ENCODE peak calls at places on chromosome 11, in eight cellular contexts. L is heart right ventricle; O is CD4-positive, alpha-beta memory T cell; S is cardiac muscle cell; W is GM23248; D is MM.1S; U is thoracic aorta; Q is neuronal stem cell. I is an unnamed sample. For H3K4me1 and H3K36me3, the result is how much of the 10 kb centered on the place peaks cover.

GRCh38 chr11:100328626-100329340 is 358.3 kb upstream of the ARHGAP42 start:
- DNase-seq in W (no peak), U (no peak), L (no peak), D (peak), Q (no peak), O (no peak), S (no peak), I (no peak)

GRCh38 chr11:115242982-115243381 is 261.2 kb downstream of the CADM1 start:
- DNase-seq in U (no peak), Q (no peak), L (no peak), S (no peak), W (no peak), D (no peak), O (no peak), I (no peak)

GRCh38 chr11:34343153-34343552 is 14.7 kb downstream of the ABTB2 start:
- DNase-seq in L (no peak), U (no peak), W (peak), D (no peak), O (no peak), Q (no peak), S (peak), I (no peak)

GRCh38 chr11:34626393-34626792 is 5.5 kb downstream of the EHF start:
- DNase-seq in Q (no peak), S (no peak), W (peak), D (no peak), U (no peak), O (no peak), L (no peak), I (no peak)

GRCh38 chr11:120599816-120600420 is 88.4 kb downstream of the GRIK4 start:
- DNase-seq in D (no peak), S (no peak), W (no peak), L (no peak), Q (no peak), O (no peak), U (no peak), I (no peak)

GRCh38 chr11:14500181-14500651 is 605 bp upstream of the COPB1 start:
- DNase-seq in D (peak), W (peak), L (peak), U (no peak), S (peak), O (peak), Q (peak), I (peak)

GRCh38 chr11:95559899-95560298 is 229.7 kb downstream of the FAM76B start:
- DNase-seq in Q (no peak), D (no peak), U (no peak), L (no peak), S (no peak), W (no peak), O (no peak), I (no peak)

GRCh38 chr11:67261942-67262681 is 4.2 kb upstream of the GRK2 start:
- DNase-seq in D (no peak), Q (no peak), S (no peak), U (no peak), W (no peak), O (no peak), L (peak), I (peak)

GRCh38 chr11:96162816-96163499 is 180.0 kb downstream of the MAML2 start:
- DNase-seq in O (no peak), D (no peak), W (peak), U (no peak), Q (no peak), L (no peak), S (peak), I (no peak)

GRCh38 chr11:12802418-12803085 is 128.3 kb downstream of the TEAD1 start:
- DNase-seq in U (no peak), O (no peak), D (no peak), Q (peak), L (peak), S (peak), W (peak), I (peak)

GRCh38 chr11:104327864-104328513 is 164.0 kb upstream of the PDGFD start:
- DNase-seq in Q (no peak), S (peak), D (no peak), L (no peak), U (no peak), W (peak), O (no peak), I (no peak)

GRCh38 chr11:31806186-31806943 is 4.8 kb downstream of the PAX6 start:
- DNase-seq in L (no peak), U (no peak), Q (no peak), W (no peak), O (no peak), S (no peak), D (no peak), I (no peak)

GRCh38 chr11:66718320-66718971 is 10.6 kb downstream of the SPTBN2 start:
- DNase-seq in U (no peak), O (no peak), S (no peak), D (no peak), Q (no peak), W (no peak), L (no peak), I (peak)

GRCh38 chr11:12275818-12276217 is 101.6 kb upstream of the PARVA start:
- DNase-seq in Q (no peak), D (no peak), W (no peak), O (no peak), S (no peak), U (no peak), L (no peak), I (no peak)

GRCh38 chr11:33722579-33723234 is 13.5 kb downstream of the CD59 start:
- DNase-seq in O (no peak), S (peak), L (no peak), U (no peak), D (no peak), Q (no peak), W (peak), I (no peak)

GRCh38 chr11:42778193-42778592 is 533.6 kb upstream of the API5 start:
- DNase-seq in L (no peak), W (no peak), Q (no peak), D (no peak), O (no peak), S (no peak), U (no peak), I (no peak)

GRCh38 chr11:66906077-66906929 is 49.4 kb downstream of the LRFN4 start:
- DNase-seq in L (no peak), Q (no peak), D (no peak), U (no peak), W (peak), S (peak), O (no peak), I (no peak)

GRCh38 chr11:9120659-9121350 is 29.4 kb upstream of the SCUBE2 start:
- DNase-seq in Q (peak), W (no peak), L (no peak), O (no peak), D (no peak), S (peak), U (no peak), I (no peak)

GRCh38 chr11:110076388-110076965 is 16.7 kb upstream of the ZC3H12C start:
- DNase-seq in S (no peak), W (peak), U (no peak), L (no peak), D (no peak), Q (no peak), O (no peak), I (peak)

GRCh38 chr11:46075168-46075567 is 46.1 kb downstream of the PHF21A start:
- DNase-seq in L (no peak), S (peak), Q (no peak), O (no peak), W (peak), U (no peak), D (no peak), I (no peak)

GRCh38 chr11:120601566-120601965 is 90.0 kb downstream of the GRIK4 start:
- DNase-seq in Q (no peak), D (no peak), U (no peak), O (no peak), L (no peak), W (peak), S (peak), I (no peak)

GRCh38 chr11:63212742-63213141 is 30.7 kb downstream of the SLC22A25 start:
- DNase-seq in S (peak), L (no peak), U (no peak), W (peak), O (peak), Q (peak), D (peak), I (no peak)

GRCh38 chr11:115606223-115607220 is 102.3 kb upstream of the CADM1 start:
- DNase-seq in W (no peak), O (no peak), D (no peak), U (no peak), S (peak), Q (no peak), L (peak), I (no peak)

GRCh38 chr11:61626580-61627380 is 45.9 kb upstream of the SYT7 start:
- DNase-seq in O (no peak), D (no peak), L (peak), S (no peak), Q (no peak), U (no peak), W (no peak), I (peak)

GRCh38 chr11:66986178-66986545 is 11.1 kb downstream of the C11orf86 start:
- DNase-seq in Q (no peak), S (no peak), U (no peak), L (no peak), D (no peak), O (no peak), W (no peak), I (no peak)

GRCh38 chr11:109695696-109696095 is 273.7 kb downstream of the C11orf87 start:
- DNase-seq in S (peak), L (no peak), U (no peak), O (no peak), D (no peak), W (peak), Q (no peak), I (no peak)

GRCh38 chr11:121240650-121241299 is 51.8 kb upstream of the SC5D start:
- DNase-seq in W (peak), L (no peak), S (peak), U (no peak), O (no peak), D (no peak), Q (no peak), I (no peak)

GRCh38 chr11:117479372-117479771 is 151.7 kb downstream of the CEP164 start:
- DNase-seq in O (no peak), U (no peak), S (no peak), D (no peak), W (no peak), L (no peak), Q (no peak), I (no peak)

GRCh38 chr11:31114437-31114836 is 255.1 kb downstream of the DCDC1 start:
- DNase-seq in L (no peak), W (no peak), S (no peak), O (no peak), D (no peak), U (no peak), Q (no peak), I (no peak)

GRCh38 chr11:105579111-105579510 is 30.8 kb upstream of the GRIA4 start:
- DNase-seq in W (no peak), O (no peak), D (no peak), U (no peak), S (no peak), L (no peak), Q (no peak), I (no peak)

GRCh38 chr11:122491486-122491885 is 164.0 kb upstream of the UBASH3B start:
- DNase-seq in U (no peak), Q (no peak), L (no peak), S (peak), D (no peak), O (no peak), W (peak), I (no peak)

GRCh38 chr11:111910637-111911562 is 670 bp downstream of the CRYAB start:
- DNase-seq in Q (no peak), O (no peak), D (no peak), S (no peak), U (no peak), W (peak), L (no peak), I (no peak)

GRCh38 chr11:70908223-70908622 is 344.2 kb downstream of the SHANK2 start:
- DNase-seq in U (no peak), O (no peak), D (no peak), Q (no peak), W (no peak), S (no peak), L (no peak), I (no peak)

GRCh38 chr11:75376175-75376574 is 23.1 kb upstream of the RPS3 start:
- DNase-seq in O (no peak), D (no peak), U (no peak), S (no peak), Q (no peak), L (no peak), W (peak), I (no peak)

GRCh38 chr11:113690619-113691569 is 15.2 kb downstream of the TMPRSS5 start:
- DNase-seq in S (peak), Q (peak), O (no peak), U (no peak), W (peak), D (no peak), L (no peak), I (peak)

GRCh38 chr11:44773351-44773965 is 46.7 kb downstream of the TSPAN18 start:
- DNase-seq in O (no peak), Q (no peak), W (no peak), S (no peak), L (no peak), U (no peak), D (no peak), I (no peak)

GRCh38 chr11:47106839-47107520 is 69.7 kb downstream of the ARFGAP2 start:
- DNase-seq in Q (no peak), O (no peak), L (no peak), D (no peak), S (no peak), W (no peak), U (no peak), I (no peak)

DNA sequence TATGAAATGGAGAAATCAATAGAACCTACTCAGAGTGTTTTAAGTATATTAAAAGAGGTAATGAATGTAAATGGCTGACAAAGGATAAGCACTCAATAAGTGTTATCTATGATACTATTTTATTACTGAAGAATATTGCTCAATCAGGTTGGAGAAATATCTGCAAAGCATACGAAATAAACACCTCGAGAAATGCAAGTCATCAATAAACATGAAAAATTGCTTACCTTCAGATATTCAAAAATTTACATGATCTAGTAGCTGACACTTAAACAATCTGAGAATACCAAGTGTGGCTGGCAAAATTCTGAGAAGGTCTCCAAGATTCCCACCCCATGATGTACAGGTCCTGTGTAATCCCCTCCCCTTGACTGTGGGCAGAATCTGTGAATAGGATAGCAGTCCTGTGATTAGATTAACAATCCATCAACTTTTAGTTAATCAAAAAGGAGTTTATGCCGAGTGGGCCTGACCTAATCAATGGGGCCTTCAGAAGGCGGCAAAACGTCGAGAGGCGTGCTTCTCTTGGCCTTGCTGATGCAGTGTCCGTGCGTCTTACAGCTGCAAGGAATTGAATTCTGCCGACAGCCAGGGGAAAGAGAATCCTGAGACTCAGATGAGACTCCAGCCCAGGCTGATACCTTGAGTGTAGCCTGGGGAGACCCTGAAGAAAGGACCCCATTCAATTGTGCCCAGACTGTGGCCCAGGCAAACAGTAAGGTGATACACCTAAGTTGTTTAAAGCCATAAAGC is 49.1 kb downstream of the SPATA19 start:
- DNase-seq in S (no peak), L (no peak), O (no peak), D (no peak), W (no peak), U (no peak), Q (no peak), I (no peak)
- H3K4me1 ChIP-seq in S (under half), L (under half), O (under half), D (under half), W (under half), U (under half), Q (under half), I (under half)

DNA sequence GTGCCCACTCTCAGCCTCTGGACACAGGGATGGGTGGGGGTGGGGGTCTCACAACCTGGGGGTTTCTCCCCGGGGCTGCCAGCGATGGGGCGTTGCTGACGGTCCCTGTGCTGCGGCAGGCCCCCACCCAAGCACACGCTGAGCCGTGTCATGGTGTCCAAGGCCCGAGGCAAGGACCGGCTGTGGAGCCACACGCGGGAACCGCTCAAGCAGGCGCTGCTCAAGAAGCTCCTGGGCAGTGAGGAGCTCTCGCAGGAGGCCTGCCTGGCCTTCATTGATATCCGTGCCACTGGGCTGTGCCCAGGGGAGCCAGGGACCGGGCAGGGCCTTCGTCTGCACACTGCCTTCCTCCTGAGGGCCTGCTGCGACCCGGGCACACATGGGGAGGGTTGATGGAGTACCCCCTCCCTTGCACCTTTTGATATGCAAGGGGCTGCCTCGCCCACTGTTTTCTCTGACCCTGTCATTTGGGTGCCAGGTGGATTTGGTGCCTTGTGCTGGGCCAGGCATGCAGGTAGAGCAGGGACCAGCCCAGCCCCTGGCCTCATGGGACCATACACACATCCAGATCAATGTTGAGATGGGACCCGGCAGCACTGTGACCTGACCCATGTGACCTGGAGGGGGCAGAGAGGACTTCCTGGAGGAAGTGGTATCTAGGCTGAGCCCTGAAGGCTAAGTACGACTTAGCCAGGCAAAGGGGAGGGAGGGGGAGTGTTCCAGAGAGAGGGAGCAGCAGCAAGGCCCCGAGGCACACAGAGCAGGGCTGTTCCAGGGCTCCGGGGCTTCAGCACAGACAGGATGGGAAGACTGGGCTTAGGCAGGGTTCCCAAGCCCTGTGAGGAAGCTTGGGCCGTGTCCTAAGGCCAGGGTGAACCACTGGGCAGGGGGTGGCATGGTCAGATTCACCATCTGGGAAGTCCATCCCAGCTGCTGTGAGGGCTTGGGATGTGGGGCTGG is 75.2 kb downstream of the MYO7A start:
- DNase-seq in W (no peak), O (no peak), S (no peak), U (no peak), L (no peak), D (peak), Q (no peak), I (peak)
- H3K36me3 ChIP-seq in W (under half), O (under half), S (under half), U (under half), L (under half), D (under half), Q (under half), I (under half)

DNA sequence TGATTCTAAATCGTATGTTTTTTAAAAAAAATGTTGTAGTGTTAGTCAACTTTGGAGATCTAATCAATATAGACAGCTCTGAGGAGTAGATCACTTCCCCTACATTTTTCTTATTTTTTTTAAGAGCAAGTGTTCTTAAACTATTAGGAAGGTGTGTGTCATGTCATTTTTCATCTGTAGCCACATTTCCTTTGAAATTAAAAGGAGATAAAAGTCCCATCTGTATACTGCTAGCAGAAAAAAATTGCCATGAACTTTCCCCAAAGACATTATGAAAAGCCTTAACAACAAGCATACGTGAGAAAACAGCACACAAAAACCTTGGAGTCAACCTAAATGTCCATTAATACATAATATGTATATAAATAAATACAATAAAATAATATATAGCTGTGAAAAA is 286.6 kb downstream of the ETS1 start:
- DNase-seq in Q (no peak), W (no peak), S (no peak), O (peak), U (no peak), L (no peak), D (no peak), I (no peak)
- H3K4me1 ChIP-seq in Q (under half), W (under half), S (under half), O (half or more), U (under half), L (under half), D (under half), I (under half)

DNA sequence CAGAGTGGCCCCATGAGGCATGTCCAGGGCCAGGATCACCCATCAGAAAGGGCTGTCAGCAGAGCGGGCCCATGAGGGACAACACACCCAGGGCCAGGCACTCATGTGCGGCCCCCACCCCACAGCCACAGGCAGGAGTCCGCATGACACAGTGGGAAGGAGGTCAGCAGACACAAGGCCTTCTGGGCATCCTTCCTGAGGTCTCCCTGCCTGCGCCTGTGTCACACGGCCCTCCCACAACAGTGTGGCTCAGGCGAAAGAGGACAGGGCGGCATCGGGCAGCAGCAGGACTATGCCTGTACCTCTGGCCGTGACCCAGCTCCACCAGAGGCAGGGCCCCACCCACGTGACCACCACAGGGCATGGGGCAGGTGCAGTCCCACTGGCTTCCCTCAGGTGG is 27.1 kb downstream of the CHID1 start:
- DNase-seq in D (no peak), U (no peak), L (no peak), S (no peak), Q (no peak), W (no peak), O (no peak), I (no peak)
- H3K36me3 ChIP-seq in D (under half), U (under half), L (under half), S (under half), Q (half or more), W (under half), O (under half), I (under half)

I was measured in transverse colon.